ENCODE peak calls at places on chromosomes 6 and 20, in eight cellular contexts. L is DMS 273 treated with DMSO at 0.1 percent for 48 hours, W is nucleus accumbens, K is caudate nucleus, Z is sciatic nerve, O is left ventricle myocardium inferior, N is NCI-H460, S is activated T-cell treated with anti-CD3 and anti-CD28 coated beads for 24 hours. V is an unnamed sample.

GRCh38 chr6:151723152-151723551 is 84.3 kb upstream of the ESR1 start:
- DNase-seq in S (peak; percentile 46), K (no peak), Z (no peak), W (no peak), O (no peak), L (no peak), N (no peak), V (no peak)

GRCh38 chr6:20432692-20433091 is 31.0 kb downstream of the E2F3 start:
- DNase-seq in Z (no peak), S (no peak), L (peak; percentile 41), K (no peak), W (no peak), N (no peak), O (no peak), V (no peak)

GRCh38 chr6:137846772-137847313 is 20.2 kb upstream of the TNFAIP3 start:
- DNase-seq in N (no peak), S (no peak), K (no peak), O (peak; percentile 59), Z (peak; percentile 67), W (no peak), L (no peak), V (no peak)

GRCh38 chr6:120354452-120355098 is 979.7 kb downstream of the TBC1D32 start:
- DNase-seq in S (no peak), O (no peak), K (no peak), W (no peak), N (no peak), L (no peak), Z (no peak), V (no peak)

GRCh38 chr20:45969712-45970634 is 2.0 kb downstream of the ZNF335 start:
- DNase-seq in N (peak; percentile 58), W (peak; percentile 17), L (peak; percentile 52), O (no peak), K (no peak), Z (peak; percentile 57), S (no peak), V (peak; percentile 52)

GRCh38 chr6:19289408-19289967 is 547.7 kb upstream of the ID4 start:
- DNase-seq in L (no peak), K (no peak), W (no peak), Z (no peak), N (no peak), O (no peak), S (no peak), V (no peak)

GRCh38 chr6:137571854-137572253 is 77.7 kb upstream of the OLIG3 start:
- DNase-seq in O (no peak), S (peak; percentile 53), L (peak; percentile 10), N (peak; percentile 33), Z (no peak), W (no peak), K (no peak), V (no peak)

GRCh38 chr6:818191-818590 is 125.3 kb upstream of the EXOC2 start:
- DNase-seq in N (no peak), K (no peak), S (no peak), O (no peak), L (no peak), W (peak; percentile 6), Z (no peak), V (no peak)

V was measured in frontal cortex.